ENCODE peak calls at places on chromosomes 11 and 22, in eight cellular contexts. One of them, this sample, is unnamed.

GRCh38 chr11:130099356-130099755 is 29.7 kb downstream of the APLP2 start:
- DNase-seq in neural progenitor cell: no peak
- DNase-seq in PC-3: no peak
- DNase-seq in mucosa of descending colon: no peak
- DNase-seq in GM23248: no peak
- DNase-seq in A673: no peak
- DNase-seq in cardiac fibroblast: peak; percentile 39
- DNase-seq in AG09309: no peak
- DNase-seq in this sample: no peak

GRCh38 chr11:2577071-2578005 is 122.5 kb downstream of the KCNQ1OT1 start:
- DNase-seq in neural progenitor cell: no peak
- DNase-seq in PC-3: no peak
- DNase-seq in mucosa of descending colon: peak; percentile 63
- DNase-seq in GM23248: no peak
- DNase-seq in A673: no peak
- DNase-seq in cardiac fibroblast: no peak
- DNase-seq in AG09309: no peak
- DNase-seq in this sample: no peak

GRCh38 chr11:76025068-76025467 is 181.2 kb downstream of the WNT11 start:
- DNase-seq in neural progenitor cell: no peak
- DNase-seq in PC-3: no peak
- DNase-seq in mucosa of descending colon: no peak
- DNase-seq in GM23248: peak; percentile 66
- DNase-seq in A673: peak; percentile 33
- DNase-seq in cardiac fibroblast: peak; percentile 85
- DNase-seq in AG09309: peak; percentile 75
- DNase-seq in this sample: peak; percentile 67

GRCh38 chr22:41481925-41482318 is 13.0 kb downstream of the ACO2 start:
- DNase-seq in neural progenitor cell: no peak
- DNase-seq in PC-3: no peak
- DNase-seq in mucosa of descending colon: no peak
- DNase-seq in GM23248: no peak
- DNase-seq in A673: no peak
- DNase-seq in cardiac fibroblast: no peak
- DNase-seq in AG09309: no peak
- DNase-seq in this sample: no peak

GRCh38 chr11:19392321-19392720 is 151.6 kb upstream of the E2F8 start:
- DNase-seq in neural progenitor cell: no peak
- DNase-seq in PC-3: no peak
- DNase-seq in mucosa of descending colon: no peak
- DNase-seq in GM23248: peak; percentile 26
- DNase-seq in A673: no peak
- DNase-seq in cardiac fibroblast: no peak
- DNase-seq in AG09309: no peak
- DNase-seq in this sample: no peak

GRCh38 chr11:69446108-69446507 is 35.4 kb upstream of the LINC01488 start:
- DNase-seq in neural progenitor cell: no peak
- DNase-seq in PC-3: no peak
- DNase-seq in mucosa of descending colon: no peak
- DNase-seq in GM23248: peak; percentile 24
- DNase-seq in A673: no peak
- DNase-seq in cardiac fibroblast: no peak
- DNase-seq in AG09309: peak; percentile 23
- DNase-seq in this sample: no peak

GRCh38 chr11:97702948-97703347 is 1313.1 kb downstream of the JRKL start:
- DNase-seq in neural progenitor cell: no peak
- DNase-seq in PC-3: no peak
- DNase-seq in mucosa of descending colon: no peak
- DNase-seq in GM23248: no peak
- DNase-seq in A673: no peak
- DNase-seq in cardiac fibroblast: no peak
- DNase-seq in AG09309: no peak
- DNase-seq in this sample: no peak

GRCh38 chr22:26905076-26905475 is 247.7 kb downstream of the MIAT start:
- DNase-seq in neural progenitor cell: no peak
- DNase-seq in PC-3: no peak
- DNase-seq in mucosa of descending colon: no peak
- DNase-seq in GM23248: no peak
- DNase-seq in A673: no peak
- DNase-seq in cardiac fibroblast: no peak
- DNase-seq in AG09309: no peak
- DNase-seq in this sample: no peak

GRCh38 chr11:68677432-68677831 is 6.9 kb upstream of the GAL start:
- DNase-seq in neural progenitor cell: no peak
- DNase-seq in PC-3: peak; percentile 94
- DNase-seq in mucosa of descending colon: no peak
- DNase-seq in GM23248: peak; percentile 84
- DNase-seq in A673: peak; percentile 18
- DNase-seq in cardiac fibroblast: peak; percentile 83
- DNase-seq in AG09309: peak; percentile 28
- DNase-seq in this sample: peak; percentile 93

GRCh38 chr11:61293869-61294716 is 1.0 kb downstream of the VWCE start:
- DNase-seq in neural progenitor cell: peak; percentile 57
- DNase-seq in PC-3: peak; percentile 22
- DNase-seq in mucosa of descending colon: peak; percentile 61
- DNase-seq in GM23248: peak; percentile 75
- DNase-seq in A673: peak; percentile 73
- DNase-seq in cardiac fibroblast: peak; percentile 50
- DNase-seq in AG09309: no peak
- DNase-seq in this sample: no peak

GRCh38 chr22:40107244-40107643 is 70.5 kb upstream of the TNRC6B start:
- DNase-seq in neural progenitor cell: no peak
- DNase-seq in PC-3: no peak
- DNase-seq in mucosa of descending colon: no peak
- DNase-seq in GM23248: peak; percentile 41
- DNase-seq in A673: no peak
- DNase-seq in cardiac fibroblast: peak; percentile 13
- DNase-seq in AG09309: no peak
- DNase-seq in this sample: no peak

GRCh38 chr11:132158091-132158490 is 787.7 kb downstream of the NTM start:
- DNase-seq in neural progenitor cell: peak; percentile 37
- DNase-seq in PC-3: peak; percentile 50
- DNase-seq in mucosa of descending colon: no peak
- DNase-seq in GM23248: peak; percentile 39
- DNase-seq in A673: peak; percentile 39
- DNase-seq in cardiac fibroblast: peak; percentile 41
- DNase-seq in AG09309: no peak
- DNase-seq in this sample: no peak

GRCh38 chr11:130313383-130314183 is 1.1 kb downstream of the ZBTB44 start:
- DNase-seq in neural progenitor cell: no peak
- DNase-seq in PC-3: peak; percentile 34
- DNase-seq in mucosa of descending colon: no peak
- DNase-seq in GM23248: peak; percentile 40
- DNase-seq in A673: peak; percentile 14
- DNase-seq in cardiac fibroblast: peak; percentile 9
- DNase-seq in AG09309: no peak
- DNase-seq in this sample: no peak

GRCh38 chr22:26283330-26283729 is 114.1 kb downstream of the SEZ6L start:
- DNase-seq in neural progenitor cell: no peak
- DNase-seq in PC-3: no peak
- DNase-seq in mucosa of descending colon: no peak
- DNase-seq in GM23248: no peak
- DNase-seq in A673: no peak
- DNase-seq in cardiac fibroblast: no peak
- DNase-seq in AG09309: no peak
- DNase-seq in this sample: no peak

GRCh38 chr11:2248762-2249161 is 21.6 kb downstream of the ASCL2 start:
- DNase-seq in neural progenitor cell: no peak
- DNase-seq in PC-3: no peak
- DNase-seq in mucosa of descending colon: no peak
- DNase-seq in GM23248: no peak
- DNase-seq in A673: no peak
- DNase-seq in cardiac fibroblast: no peak
- DNase-seq in AG09309: no peak
- DNase-seq in this sample: no peak

GRCh38 chr11:12692238-12693074 is 18.2 kb downstream of the TEAD1 start:
- DNase-seq in neural progenitor cell: peak; percentile 66
- DNase-seq in PC-3: peak; percentile 81
- DNase-seq in mucosa of descending colon: peak; percentile 92
- DNase-seq in GM23248: peak; percentile 92
- DNase-seq in A673: peak; percentile 75
- DNase-seq in cardiac fibroblast: peak; percentile 92
- DNase-seq in AG09309: peak; percentile 77
- DNase-seq in this sample: peak; percentile 83

GRCh38 chr22:33657670-33658069 is 262.6 kb downstream of the LARGE1 start:
- DNase-seq in neural progenitor cell: no peak
- DNase-seq in PC-3: no peak
- DNase-seq in mucosa of descending colon: no peak
- DNase-seq in GM23248: no peak
- DNase-seq in A673: no peak
- DNase-seq in cardiac fibroblast: no peak
- DNase-seq in AG09309: no peak
- DNase-seq in this sample: no peak

GRCh38 chr11:72191961-72192381 is at the start of gene FOLR1:
- DNase-seq in neural progenitor cell: peak; percentile 56
- DNase-seq in PC-3: peak; percentile 44
- DNase-seq in mucosa of descending colon: no peak
- DNase-seq in GM23248: peak; percentile 11
- DNase-seq in A673: no peak
- DNase-seq in cardiac fibroblast: no peak
- DNase-seq in AG09309: no peak
- DNase-seq in this sample: no peak

GRCh38 chr22:36853407-36854099 is 7.3 kb upstream of the NCF4 start:
- DNase-seq in neural progenitor cell: peak; percentile 77
- DNase-seq in PC-3: peak; percentile 62
- DNase-seq in mucosa of descending colon: peak; percentile 86
- DNase-seq in GM23248: peak; percentile 68
- DNase-seq in A673: peak; percentile 77
- DNase-seq in cardiac fibroblast: peak; percentile 74
- DNase-seq in AG09309: no peak
- DNase-seq in this sample: no peak

GRCh38 chr11:1088927-1089737 is 14.5 kb downstream of the MUC2 start:
- DNase-seq in neural progenitor cell: no peak
- DNase-seq in PC-3: no peak
- DNase-seq in mucosa of descending colon: peak; percentile 41
- DNase-seq in GM23248: no peak
- DNase-seq in A673: no peak
- DNase-seq in cardiac fibroblast: no peak
- DNase-seq in AG09309: no peak
- DNase-seq in this sample: no peak
- H3K4me3 ChIP-seq in neural progenitor cell: no peak overlapping the region
- H3K4me3 ChIP-seq in PC-3: no peak overlapping the region
- H3K4me3 ChIP-seq in mucosa of descending colon: no peak overlapping the region
- H3K4me3 ChIP-seq in GM23248: no peak overlapping the region
- H3K4me3 ChIP-seq in A673: no peak overlapping the region
- H3K4me3 ChIP-seq in cardiac fibroblast: no peak overlapping the region
- H3K4me3 ChIP-seq in AG09309: no peak overlapping the region
- H3K4me3 ChIP-seq in this sample: no peak overlapping the region

DNA sequence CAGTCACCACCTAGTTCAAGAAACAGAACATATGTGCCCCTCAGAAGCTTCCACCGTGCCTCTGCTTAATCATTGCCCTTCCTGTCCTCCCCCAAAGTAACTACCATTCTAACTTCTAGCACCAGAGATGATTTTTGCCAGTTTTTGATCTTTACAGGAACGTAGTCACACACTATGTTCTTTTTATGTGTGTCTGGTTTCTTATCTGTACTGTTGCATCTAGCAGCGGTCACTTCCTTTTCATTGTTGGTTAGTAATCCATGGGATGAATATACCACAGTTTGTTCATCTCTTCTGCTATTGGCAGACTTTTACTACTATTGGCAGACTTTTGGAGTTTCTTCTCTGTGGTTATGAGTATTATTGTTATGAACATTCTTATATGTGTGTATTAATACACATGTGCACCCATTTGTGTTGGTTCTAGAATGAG is 34.6 kb downstream of the SPECC1L start:
- DNase-seq in neural progenitor cell: no peak
- DNase-seq in PC-3: peak; percentile 62
- DNase-seq in mucosa of descending colon: no peak
- DNase-seq in GM23248: peak; percentile 53
- DNase-seq in A673: no peak
- DNase-seq in cardiac fibroblast: peak; percentile 81
- DNase-seq in AG09309: no peak
- DNase-seq in this sample: no peak
- H3K4me3 ChIP-seq in neural progenitor cell: no peak overlapping the region
- H3K4me3 ChIP-seq in PC-3: peak overlapping the region; percentile 15
- H3K4me3 ChIP-seq in mucosa of descending colon: no peak overlapping the region
- H3K4me3 ChIP-seq in GM23248: no peak overlapping the region
- H3K4me3 ChIP-seq in A673: no peak overlapping the region
- H3K4me3 ChIP-seq in cardiac fibroblast: no peak overlapping the region
- H3K4me3 ChIP-seq in AG09309: no peak overlapping the region
- H3K4me3 ChIP-seq in this sample: no peak overlapping the region

DNA sequence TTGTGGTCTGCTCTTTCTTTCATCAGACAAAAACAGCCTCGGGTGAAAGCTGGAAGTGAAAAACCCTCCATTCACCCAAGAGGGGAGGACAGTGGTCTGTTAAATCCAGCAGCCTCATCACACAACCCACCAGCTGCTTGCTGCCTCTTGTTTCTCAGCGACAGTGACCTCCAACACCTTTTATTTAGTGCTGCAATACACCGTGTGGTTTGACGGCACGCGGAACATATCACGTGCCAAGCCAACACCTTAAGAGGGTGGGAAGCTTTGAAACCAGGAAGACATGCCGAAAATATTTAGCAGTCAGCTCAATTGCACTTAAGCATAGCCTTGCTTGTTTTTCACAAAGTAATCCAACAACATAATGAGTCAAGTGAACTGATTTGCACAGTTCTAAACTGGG is 39.8 kb upstream of the POGLUT3 start:
- DNase-seq in neural progenitor cell: no peak
- DNase-seq in PC-3: no peak
- DNase-seq in mucosa of descending colon: peak; percentile 61
- DNase-seq in GM23248: no peak
- DNase-seq in A673: no peak
- DNase-seq in cardiac fibroblast: no peak
- DNase-seq in AG09309: no peak
- DNase-seq in this sample: no peak
- H3K4me3 ChIP-seq in neural progenitor cell: no peak overlapping the region
- H3K4me3 ChIP-seq in PC-3: no peak overlapping the region
- H3K4me3 ChIP-seq in mucosa of descending colon: no peak overlapping the region
- H3K4me3 ChIP-seq in GM23248: no peak overlapping the region
- H3K4me3 ChIP-seq in A673: no peak overlapping the region
- H3K4me3 ChIP-seq in cardiac fibroblast: no peak overlapping the region
- H3K4me3 ChIP-seq in AG09309: no peak overlapping the region
- H3K4me3 ChIP-seq in this sample: no peak overlapping the region

DNA sequence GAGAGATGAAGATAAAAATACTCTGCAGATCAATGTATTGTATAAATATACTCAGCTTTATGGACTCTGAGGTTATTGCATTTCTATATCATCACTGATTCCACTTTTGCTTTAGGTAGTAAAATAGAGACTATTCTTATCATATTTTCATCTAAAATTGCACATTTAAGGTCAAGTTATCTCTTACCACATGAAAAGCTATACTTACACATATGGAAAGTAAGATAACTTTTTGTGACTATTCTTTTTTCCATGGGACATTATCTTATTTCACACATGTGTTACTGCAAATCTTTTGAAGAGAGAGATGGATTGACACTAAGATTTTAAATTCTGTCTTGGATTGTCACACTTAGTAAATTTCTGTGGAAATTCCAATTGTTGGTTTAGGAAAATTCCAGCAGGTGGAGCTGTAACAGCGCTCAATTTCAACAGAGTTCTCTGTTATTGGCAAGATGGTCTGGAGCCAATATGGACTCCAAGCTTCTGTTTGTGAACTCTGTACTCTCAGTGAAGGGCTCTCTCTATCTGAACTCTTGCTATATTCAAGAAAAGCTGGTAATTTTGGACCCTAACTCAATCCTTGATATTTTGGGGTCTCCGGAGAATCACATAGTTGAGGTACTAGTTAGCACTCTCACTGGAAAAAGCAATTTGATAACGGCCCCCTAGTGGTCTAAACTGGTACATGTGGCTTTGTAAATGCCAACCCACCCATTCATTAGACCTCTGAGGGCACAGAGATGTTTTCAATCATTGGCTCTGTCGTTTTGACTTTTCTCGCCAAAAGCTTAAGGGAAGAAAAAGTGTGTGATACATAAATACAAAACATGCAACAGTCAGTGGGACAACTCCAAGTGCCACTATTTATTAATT is 429.7 kb downstream of the ETS1 start:
- DNase-seq in neural progenitor cell: peak; percentile 80
- DNase-seq in PC-3: peak; percentile 93
- DNase-seq in mucosa of descending colon: no peak
- DNase-seq in GM23248: peak; percentile 87
- DNase-seq in A673: peak; percentile 86
- DNase-seq in cardiac fibroblast: peak; percentile 90
- DNase-seq in AG09309: peak; percentile 55
- DNase-seq in this sample: no peak
- H3K4me3 ChIP-seq in neural progenitor cell: no peak overlapping the region
- H3K4me3 ChIP-seq in PC-3: peak overlapping the region; percentile 46
- H3K4me3 ChIP-seq in mucosa of descending colon: no peak overlapping the region
- H3K4me3 ChIP-seq in GM23248: peak overlapping the region; percentile 66
- H3K4me3 ChIP-seq in A673: no peak overlapping the region
- H3K4me3 ChIP-seq in cardiac fibroblast: no peak overlapping the region
- H3K4me3 ChIP-seq in AG09309: no peak overlapping the region
- H3K4me3 ChIP-seq in this sample: no peak overlapping the region

This sample was measured in kidney epithelial cell.